ENCODE peak calls at places on chromosome 2, in four cellular contexts. D, F, J and B are unnamed samples.

GRCh38 chr2:64731306-64731654 is 77.6 kb upstream of the SERTAD2 start:
- DNase-seq in D (no peak), F (no peak), J (no peak), B (no peak)

GRCh38 chr2:29084561-29084960 is 10.2 kb upstream of the PCARE start:
- DNase-seq in D (no peak), F (no peak), J (no peak), B (no peak)

GRCh38 chr2:47724221-47724981 is 58.5 kb upstream of the MSH6 start:
- DNase-seq in J (no peak), D (no peak), F (no peak), B (no peak)

GRCh38 chr2:121689356-121689755 is 40.1 kb upstream of the CLASP1 start:
- DNase-seq in D (no peak), J (peak), F (no peak), B (no peak)

GRCh38 chr2:168350380-168350779 is 103.0 kb upstream of the STK39 start:
- DNase-seq in J (no peak), F (no peak), D (no peak), B (no peak)

GRCh38 chr2:232238108-232238507 is 140.4 kb upstream of the ALPP start:
- DNase-seq in D (no peak), J (no peak), F (no peak), B (no peak)

GRCh38 chr2:84904717-84905174 is 710 bp upstream of the TMSB10 start:
- DNase-seq in J (no peak), F (peak), D (peak), B (peak)

GRCh38 chr2:10141736-10142639 is 19.4 kb downstream of the RRM2 start:
- DNase-seq in F (no peak), D (peak), J (no peak), B (peak)

GRCh38 chr2:15565392-15565791 is 4.3 kb upstream of the NBAS start:
- DNase-seq in D (no peak), J (no peak), F (no peak), B (no peak)

GRCh38 chr2:152542995-152543481 is 174.2 kb downstream of the PRPF40A start:
- DNase-seq in F (no peak), J (peak), D (no peak), B (no peak)

GRCh38 chr2:166573393-166573792 is 79.3 kb upstream of the SCN7A start:
- DNase-seq in J (peak), F (no peak), D (no peak), B (no peak)

GRCh38 chr2:218354850-218355443 is 1.7 kb upstream of the CATIP start:
- DNase-seq in J (no peak), D (no peak), F (no peak), B (no peak)

GRCh38 chr2:148967484-148967883 is 71.0 kb upstream of the LYPD6B start:
- DNase-seq in F (no peak), J (no peak), D (no peak), B (no peak)
- H3K27ac ChIP-seq in F (no peak), J (no peak), D (no peak), B (no peak)

DNA sequence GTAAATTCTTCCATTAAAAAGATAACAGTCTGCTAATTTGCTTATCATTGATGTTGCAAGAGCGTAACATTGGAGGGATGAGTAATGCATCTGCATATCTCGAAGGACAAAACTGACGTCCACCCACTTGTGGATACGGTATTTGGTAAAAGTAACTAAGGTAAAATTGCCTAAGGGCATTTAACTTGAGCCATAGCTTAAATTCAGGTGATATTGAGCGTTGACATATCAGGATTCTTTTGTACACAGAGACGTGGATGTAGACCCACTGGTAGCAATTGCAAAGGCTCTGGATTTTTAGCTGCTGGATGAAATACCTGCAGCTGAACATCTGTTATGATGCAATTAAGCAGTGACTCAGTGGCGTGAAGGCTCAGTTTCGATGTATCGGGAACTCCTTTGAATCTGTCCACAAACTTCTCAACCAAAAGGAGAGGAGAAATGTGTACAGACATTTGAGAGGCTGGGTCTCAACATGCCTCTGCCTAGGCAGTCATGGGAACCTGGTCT is 119.3 kb downstream of the SPTBN1 start:
- DNase-seq in D (no peak), J (no peak), F (no peak), B (no peak)
- H3K27ac ChIP-seq in D (peak), J (no peak), F (no peak), B (peak)

GRCh38 chr2:176656776-176657140 is 387.5 kb downstream of the MTX2 start:
- DNase-seq in D (no peak), J (no peak), F (no peak), B (no peak)

GRCh38 chr2:176657391-176657790 is 388.1 kb downstream of the MTX2 start:
- DNase-seq in D (no peak), J (no peak), F (no peak), B (no peak)

GRCh38 chr2:176658708-176659107 is 389.5 kb downstream of the MTX2 start:
- DNase-seq in J (no peak), D (no peak), F (no peak), B (no peak)

GRCh38 chr2:176653856-176654443 is 384.7 kb downstream of the MTX2 start:
- DNase-seq in D (peak), F (no peak), J (peak), B (no peak)

GRCh38 chr2:176656055-176656775 is 387.0 kb downstream of the MTX2 start:
- DNase-seq in D (no peak), F (no peak), J (no peak), B (no peak)
- H3K27ac ChIP-seq in D (no peak), F (no peak), J (no peak), B (no peak)

GRCh38 chr2:236988690-236989639 is 96.7 kb upstream of the COPS8 start:
- DNase-seq in D (peak), J (no peak), F (no peak), B (no peak)
- H3K27ac ChIP-seq in D (peak), J (no peak), F (peak), B (no peak)

GRCh38 chr2:3504741-3505140 is 14.6 kb downstream of the ADI1 start:
- DNase-seq in J (no peak), F (no peak), D (no peak), B (no peak)

GRCh38 chr2:3503046-3503445 is 16.3 kb downstream of the ADI1 start:
- DNase-seq in J (no peak), D (no peak), F (no peak), B (no peak)

GRCh38 chr2:3503483-3503882 is 15.8 kb downstream of the ADI1 start:
- DNase-seq in D (no peak), F (no peak), J (no peak), B (no peak)

GRCh38 chr2:3500326-3500899 is 18.9 kb downstream of the ADI1 start:
- DNase-seq in D (no peak), J (no peak), F (no peak), B (no peak)

GRCh38 chr2:3505771-3506170 is 13.6 kb downstream of the ADI1 start:
- DNase-seq in F (no peak), D (no peak), J (no peak), B (no peak)
- H3K27ac ChIP-seq in F (no peak), D (peak), J (no peak), B (no peak)

GRCh38 chr2:118847447-118848172 is at the start of gene EN1:
- DNase-seq in F (no peak), D (no peak), J (no peak), B (no peak)
- H3K27ac ChIP-seq in F (no peak), D (no peak), J (no peak), B (no peak)